ENCODE peak calls at places on chromosome 19, in five cellular contexts. M is suprapubic skin, B is psoas muscle, X is gastrocnemius medialis, O is A549. I is an unnamed sample.

GRCh38 chr19:48997972-48998371 is 4.3 kb downstream of the RUVBL2 start:
- DNase-seq in O (peak; percentile 85), B (peak; percentile 62), X (peak; percentile 64), M (no peak), I (no peak)

GRCh38 chr19:56837892-56838679 is 2.4 kb downstream of the PEG3 start:
- DNase-seq in M (peak; percentile 83), O (no peak), B (peak; percentile 73), X (peak; percentile 28), I (peak; percentile 50)

GRCh38 chr19:17304386-17305047 is 1.2 kb upstream of the MRPL34 start:
- DNase-seq in B (no peak), M (no peak), X (no peak), O (no peak), I (no peak)

GRCh38 chr19:34155686-34156085 is 16.6 kb upstream of the LSM14A start:
- DNase-seq in X (no peak), M (no peak), O (no peak), B (no peak), I (no peak)

GRCh38 chr19:58575183-58576041 is 2.3 kb upstream of the MZF1 start:
- DNase-seq in O (peak; percentile 95), M (peak; percentile 91), X (peak; percentile 79), B (peak; percentile 91), I (peak; percentile 76)

GRCh38 chr19:6735181-6735891 is 2.0 kb downstream of the GPR108 start:
- DNase-seq in M (no peak), B (no peak), O (no peak), X (no peak), I (no peak)

GRCh38 chr19:40610396-40611064 is 9.4 kb downstream of the LTBP4 start:
- DNase-seq in O (no peak), M (no peak), X (peak; percentile 70), B (peak; percentile 72), I (no peak)

GRCh38 chr19:50313812-50314536 is 15.2 kb downstream of the KCNC3 start:
- DNase-seq in M (no peak), O (no peak), B (no peak), X (no peak), I (no peak)

GRCh38 chr19:35045667-35046300 is 4.3 kb downstream of the HPN start:
- DNase-seq in X (peak; percentile 65), O (peak; percentile 81), B (no peak), M (no peak), I (no peak)

GRCh38 chr19:292951-293350 is 1.7 kb upstream of the PLPP2 start:
- DNase-seq in M (no peak), B (no peak), X (no peak), O (no peak), I (no peak)

DNA sequence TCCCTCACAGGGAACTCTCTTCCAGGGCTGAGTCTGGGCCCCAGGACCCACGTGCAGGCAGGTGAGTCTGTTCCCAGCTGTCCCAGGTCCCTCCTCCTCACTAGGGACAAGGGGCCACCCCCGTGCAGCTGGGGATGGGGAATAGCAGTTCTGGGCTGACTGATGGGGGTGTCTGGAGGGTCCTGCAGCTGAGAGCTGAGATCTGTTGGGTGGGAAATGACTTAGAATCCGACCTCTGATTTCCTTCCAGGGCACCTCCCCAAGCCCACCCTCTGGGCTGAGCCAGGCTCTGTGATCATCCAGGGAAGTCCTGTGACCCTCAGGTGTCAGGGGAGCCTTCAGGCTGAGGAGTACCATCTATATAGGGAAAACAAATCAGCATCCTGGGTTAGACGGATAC is 461 bp downstream of the LILRA2 start:
- DNase-seq in M (no peak), O (no peak), B (no peak), X (no peak), I (no peak)
- H3K27ac ChIP-seq in M (no peak overlapping the region), O (no peak overlapping the region), B (no peak overlapping the region), X (no peak overlapping the region), I (no peak overlapping the region)

DNA sequence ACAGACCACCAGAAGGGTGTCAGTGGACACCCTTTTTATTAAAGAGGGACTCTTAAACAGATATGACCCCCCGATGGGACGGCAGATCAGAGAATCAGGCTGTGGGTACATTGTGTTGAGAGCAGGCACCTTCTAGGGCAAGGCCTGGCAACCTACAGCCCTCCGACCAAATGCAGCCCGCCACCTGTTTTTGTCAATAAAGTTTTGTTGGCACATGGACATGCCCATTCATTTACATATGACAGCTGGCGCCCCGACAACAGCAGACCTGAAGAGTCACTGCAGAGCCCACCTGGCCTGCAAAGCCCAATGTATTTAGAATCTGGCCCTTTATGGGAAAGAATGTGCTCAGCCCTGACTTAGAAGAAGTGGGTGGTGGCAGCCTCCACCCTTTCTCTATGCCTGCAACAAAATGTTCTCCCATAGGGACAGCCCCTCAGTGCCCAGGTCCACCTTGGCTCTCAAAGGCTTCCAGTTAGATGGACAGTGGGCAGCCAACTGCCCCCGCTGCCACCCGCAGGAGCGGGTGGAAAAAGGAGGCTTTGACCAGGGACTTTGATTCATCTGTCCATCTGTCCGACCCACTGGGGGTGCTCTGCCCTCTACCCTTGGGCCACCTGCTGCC is 184.9 kb downstream of the PTPRS start:
- DNase-seq in O (no peak), X (peak; percentile 47), M (peak; percentile 75), B (no peak), I (no peak)
- H3K27ac ChIP-seq in O (no peak overlapping the region), X (no peak overlapping the region), M (no peak overlapping the region), B (no peak overlapping the region), I (no peak overlapping the region)

GRCh38 chr19:29162694-29163093 is 50.3 kb downstream of the UQCRFS1 start:
- DNase-seq in X (no peak), O (no peak), B (no peak), M (no peak), I (no peak)
- H3K27ac ChIP-seq in X (no peak overlapping the region), O (no peak overlapping the region), B (no peak overlapping the region), M (no peak overlapping the region), I (no peak overlapping the region)

DNA sequence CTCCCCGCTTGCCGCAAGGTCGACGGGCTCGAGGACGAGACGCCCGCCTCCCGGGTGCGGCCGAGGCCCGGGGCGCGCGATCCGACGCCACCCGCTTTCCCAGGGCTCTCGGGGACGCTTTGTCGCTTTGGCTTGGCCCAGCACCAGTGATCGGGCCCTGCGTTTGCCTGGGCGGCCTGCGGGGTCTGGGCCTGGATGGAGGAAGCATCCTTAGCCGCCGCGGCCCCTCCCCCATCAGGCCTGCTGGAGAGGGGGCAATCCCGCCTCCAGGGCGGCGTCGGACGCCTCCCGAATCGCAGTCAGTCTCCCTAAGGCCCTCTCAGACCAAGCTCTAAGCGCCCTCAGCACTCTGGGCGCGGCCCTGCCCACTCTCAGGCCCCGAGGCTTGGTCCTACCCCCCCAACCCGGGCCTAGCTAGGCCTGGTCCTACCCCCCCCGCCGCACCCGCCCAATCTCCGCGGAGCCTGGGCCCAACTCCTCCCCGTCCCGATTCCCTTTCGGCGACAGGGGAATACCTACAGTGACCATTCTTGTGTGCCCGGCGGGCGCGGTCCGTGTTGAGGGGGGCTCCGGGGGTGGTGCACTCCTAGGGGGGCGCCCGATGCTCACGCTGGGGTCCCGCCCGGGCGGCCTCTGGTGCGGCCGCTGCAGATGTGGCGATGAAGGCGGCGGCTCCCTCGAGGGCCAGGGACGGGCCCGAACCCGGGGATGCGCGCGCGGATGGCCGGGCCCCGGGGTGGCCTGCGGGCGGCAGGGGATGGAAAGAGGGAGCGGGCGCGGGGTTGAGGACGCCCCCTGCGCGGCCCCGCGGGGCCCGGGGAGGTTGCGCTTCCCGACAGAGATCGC is 542 bp downstream of the ELAVL3 start:
- DNase-seq in X (no peak), O (no peak), B (no peak), M (no peak), I (no peak)
- H3K27ac ChIP-seq in X (no peak overlapping the region), O (no peak overlapping the region), B (no peak overlapping the region), M (no peak overlapping the region), I (no peak overlapping the region)

GRCh38 chr19:38679839-38680238 is 32.4 kb downstream of the ACTN4 start:
- DNase-seq in X (no peak), B (no peak), M (no peak), O (peak; percentile 88), I (no peak)
- H3K27ac ChIP-seq in X (peak overlapping the region; percentile 89), B (peak overlapping the region; percentile 98), M (peak overlapping the region; percentile 90), O (peak overlapping the region; percentile 94), I (peak overlapping the region; percentile 95)

GRCh38 chr19:18473706-18474087 is 35.8 kb upstream of the ISYNA1 start:
- DNase-seq in X (no peak), B (no peak), M (no peak), O (no peak), I (no peak)
- H3K27ac ChIP-seq in X (peak overlapping the region; percentile 51), B (peak overlapping the region; percentile 25), M (no peak overlapping the region), O (no peak overlapping the region), I (peak overlapping the region; percentile 13)

GRCh38 chr19:42294471-42295137 is 7.3 kb upstream of the PRR19 start:
- DNase-seq in B (peak; percentile 11), O (no peak), X (no peak), M (no peak), I (no peak)

GRCh38 chr19:42293966-42294365 is 8.0 kb upstream of the PRR19 start:
- DNase-seq in B (peak; percentile 8), O (no peak), X (no peak), M (peak; percentile 75), I (no peak)

GRCh38 chr19:42295342-42295741 is 6.6 kb upstream of the PRR19 start:
- DNase-seq in X (no peak), M (no peak), O (no peak), B (peak; percentile 5), I (no peak)

GRCh38 chr19:42297034-42297433 is 4.9 kb upstream of the PRR19 start:
- DNase-seq in M (peak; percentile 73), X (no peak), O (no peak), B (no peak), I (no peak)

DNA sequence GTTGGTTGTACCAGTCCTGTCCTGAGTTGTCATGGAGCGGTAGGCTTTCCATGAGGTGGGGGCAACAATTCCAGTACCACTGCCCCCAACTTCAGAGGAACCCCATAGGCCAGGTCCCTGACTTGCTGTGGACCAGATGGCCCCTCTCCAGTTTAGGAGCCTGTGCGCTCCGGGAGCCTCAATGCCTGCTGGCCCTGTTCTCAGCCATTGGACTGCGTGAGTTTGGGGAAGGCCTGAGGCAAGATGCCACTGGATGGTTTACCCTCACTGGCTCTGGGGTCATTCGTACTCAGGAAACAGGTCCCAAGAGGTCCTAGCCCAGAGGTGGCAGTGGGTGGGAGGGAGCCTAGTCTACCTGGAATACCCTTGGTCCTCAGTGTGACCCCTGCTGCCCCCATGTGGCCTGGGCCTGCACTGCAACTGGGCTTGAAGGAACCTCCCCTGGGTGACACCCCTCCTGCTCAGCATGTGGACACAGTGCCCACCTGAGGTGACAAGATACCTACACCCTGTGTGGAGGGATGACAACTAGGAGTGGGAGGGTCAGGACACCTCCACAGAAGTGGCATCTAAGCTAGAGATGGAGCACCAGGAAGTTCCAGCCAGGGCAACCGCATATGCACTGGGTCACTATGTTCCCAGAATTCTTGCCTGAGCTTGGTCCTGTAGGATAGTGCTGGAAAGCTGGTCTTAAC is 6.0 kb upstream of the PRR19 start:
- DNase-seq in O (peak; percentile 86), M (peak; percentile 93), X (peak; percentile 74), B (peak; percentile 82), I (peak; percentile 95)
- H3K27ac ChIP-seq in O (no peak overlapping the region), M (no peak overlapping the region), X (no peak overlapping the region), B (no peak overlapping the region), I (peak overlapping the region; percentile 2)

I was measured in tibial nerve.